ENCODE peak calls at places on chromosomes 16 and 17, in eight cellular contexts. One of them, this sample, is unnamed. For H3K4me1, the result is how much of the 10 kb centered on the place peaks cover.

GRCh38 chr17:70636517-70637133 is 467.3 kb downstream of the KCNJ2 start:
- DNase-seq in prostate gland: peak
- DNase-seq in HCT116: peak
- DNase-seq in breast epithelium: no peak
- DNase-seq in transverse colon: no peak
- DNase-seq in endothelial cell of umbilical vein: peak
- DNase-seq in K562: peak
- DNase-seq in vagina: no peak
- DNase-seq in this sample: no peak

GRCh38 chr17:50554201-50554600 is 6.3 kb upstream of the CACNA1G start:
- DNase-seq in breast epithelium: no peak
- DNase-seq in K562: no peak
- DNase-seq in transverse colon: no peak
- DNase-seq in HCT116: no peak
- DNase-seq in endothelial cell of umbilical vein: no peak
- DNase-seq in prostate gland: no peak
- DNase-seq in vagina: no peak
- DNase-seq in this sample: no peak

GRCh38 chr17:36950027-36950426 is 1.3 kb downstream of the AATF start:
- DNase-seq in prostate gland: no peak
- DNase-seq in breast epithelium: no peak
- DNase-seq in endothelial cell of umbilical vein: no peak
- DNase-seq in vagina: no peak
- DNase-seq in HCT116: no peak
- DNase-seq in transverse colon: no peak
- DNase-seq in K562: no peak
- DNase-seq in this sample: no peak

GRCh38 chr17:15240617-15241016 is 24.5 kb downstream of the PMP22 start:
- DNase-seq in endothelial cell of umbilical vein: no peak
- DNase-seq in prostate gland: no peak
- DNase-seq in transverse colon: no peak
- DNase-seq in K562: no peak
- DNase-seq in vagina: no peak
- DNase-seq in breast epithelium: no peak
- DNase-seq in HCT116: no peak
- DNase-seq in this sample: no peak

GRCh38 chr16:72427786-72428480 is 256.0 kb upstream of the PMFBP1 start:
- DNase-seq in K562: no peak
- DNase-seq in HCT116: no peak
- DNase-seq in endothelial cell of umbilical vein: no peak
- DNase-seq in breast epithelium: no peak
- DNase-seq in vagina: no peak
- DNase-seq in prostate gland: no peak
- DNase-seq in transverse colon: no peak
- DNase-seq in this sample: no peak

GRCh38 chr16:85390511-85391174 is 222.5 kb upstream of the GSE1 start:
- DNase-seq in prostate gland: peak
- DNase-seq in vagina: peak
- DNase-seq in HCT116: peak
- DNase-seq in K562: peak
- DNase-seq in breast epithelium: peak
- DNase-seq in transverse colon: peak
- DNase-seq in endothelial cell of umbilical vein: no peak
- DNase-seq in this sample: peak

GRCh38 chr16:49280022-49280741 is 1.5 kb downstream of the CBLN1 start:
- DNase-seq in transverse colon: no peak
- DNase-seq in K562: no peak
- DNase-seq in HCT116: no peak
- DNase-seq in endothelial cell of umbilical vein: no peak
- DNase-seq in breast epithelium: no peak
- DNase-seq in vagina: no peak
- DNase-seq in prostate gland: no peak
- DNase-seq in this sample: no peak

GRCh38 chr17:48995871-48996695 is 1.1 kb upstream of the IGF2BP1 start:
- DNase-seq in breast epithelium: no peak
- DNase-seq in HCT116: no peak
- DNase-seq in vagina: peak
- DNase-seq in endothelial cell of umbilical vein: peak
- DNase-seq in prostate gland: no peak
- DNase-seq in transverse colon: no peak
- DNase-seq in K562: peak
- DNase-seq in this sample: no peak

GRCh38 chr16:27461483-27462171 is 59.7 kb downstream of the IL21R start:
- DNase-seq in breast epithelium: no peak
- DNase-seq in HCT116: no peak
- DNase-seq in prostate gland: no peak
- DNase-seq in vagina: no peak
- DNase-seq in K562: no peak
- DNase-seq in transverse colon: no peak
- DNase-seq in endothelial cell of umbilical vein: peak
- DNase-seq in this sample: no peak

GRCh38 chr17:81868674-81869220 is 2.4 kb downstream of the ARHGDIA start:
- DNase-seq in K562: peak
- DNase-seq in HCT116: peak
- DNase-seq in prostate gland: no peak
- DNase-seq in breast epithelium: no peak
- DNase-seq in transverse colon: peak
- DNase-seq in vagina: peak
- DNase-seq in endothelial cell of umbilical vein: no peak
- DNase-seq in this sample: no peak

GRCh38 chr17:81869221-81870154 is 1.6 kb downstream of the ARHGDIA start:
- DNase-seq in transverse colon: peak
- DNase-seq in vagina: peak
- DNase-seq in endothelial cell of umbilical vein: peak
- DNase-seq in HCT116: no peak
- DNase-seq in K562: peak
- DNase-seq in breast epithelium: no peak
- DNase-seq in prostate gland: no peak
- DNase-seq in this sample: peak

GRCh38 chr17:81870978-81871386 is at the start of gene ARHGDIA:
- DNase-seq in vagina: no peak
- DNase-seq in prostate gland: no peak
- DNase-seq in K562: peak
- DNase-seq in transverse colon: no peak
- DNase-seq in HCT116: no peak
- DNase-seq in endothelial cell of umbilical vein: no peak
- DNase-seq in breast epithelium: no peak
- DNase-seq in this sample: peak

GRCh38 chr17:81870155-81870977 is 771 bp downstream of the ARHGDIA start:
- DNase-seq in prostate gland: no peak
- DNase-seq in K562: peak
- DNase-seq in endothelial cell of umbilical vein: peak
- DNase-seq in vagina: peak
- DNase-seq in breast epithelium: no peak
- DNase-seq in HCT116: no peak
- DNase-seq in transverse colon: peak
- DNase-seq in this sample: no peak

GRCh38 chr17:81871387-81872120 is 417 bp upstream of the ARHGDIA start:
- DNase-seq in HCT116: peak
- DNase-seq in K562: no peak
- DNase-seq in endothelial cell of umbilical vein: peak
- DNase-seq in vagina: peak
- DNase-seq in prostate gland: peak
- DNase-seq in breast epithelium: peak
- DNase-seq in transverse colon: peak
- DNase-seq in this sample: no peak
- TF ChIP-seq CTCF in HCT116: no peak
- TF ChIP-seq CTCF in K562: peak
- TF ChIP-seq CTCF in endothelial cell of umbilical vein: peak
- TF ChIP-seq CTCF in vagina: no peak
- TF ChIP-seq CTCF in prostate gland: peak
- TF ChIP-seq CTCF in breast epithelium: no peak
- TF ChIP-seq CTCF in transverse colon: no peak
- TF ChIP-seq CTCF in this sample: peak

GRCh38 chr16:70709961-70710360 is 24.1 kb upstream of the MTSS2 start:
- DNase-seq in vagina: no peak
- DNase-seq in transverse colon: no peak
- DNase-seq in HCT116: no peak
- DNase-seq in endothelial cell of umbilical vein: peak
- DNase-seq in breast epithelium: no peak
- DNase-seq in prostate gland: no peak
- DNase-seq in K562: no peak
- DNase-seq in this sample: no peak
- TF ChIP-seq POLR2AphosphoS5 in vagina: no peak
- TF ChIP-seq POLR2AphosphoS5 in transverse colon: no peak
- TF ChIP-seq POLR2AphosphoS5 in HCT116: no peak
- TF ChIP-seq POLR2AphosphoS5 in endothelial cell of umbilical vein: no peak
- TF ChIP-seq POLR2AphosphoS5 in breast epithelium: no peak
- TF ChIP-seq POLR2AphosphoS5 in prostate gland: no peak
- TF ChIP-seq POLR2AphosphoS5 in K562: no peak
- TF ChIP-seq POLR2AphosphoS5 in this sample: no peak

GRCh38 chr17:78498848-78499247 is 78.3 kb downstream of the DNAH17 start:
- DNase-seq in prostate gland: no peak
- DNase-seq in K562: no peak
- DNase-seq in vagina: no peak
- DNase-seq in breast epithelium: no peak
- DNase-seq in HCT116: no peak
- DNase-seq in endothelial cell of umbilical vein: no peak
- DNase-seq in transverse colon: no peak
- DNase-seq in this sample: no peak
- H3K4me1 ChIP-seq in prostate gland: under half
- H3K4me1 ChIP-seq in K562: under half
- H3K4me1 ChIP-seq in vagina: under half
- H3K4me1 ChIP-seq in breast epithelium: under half
- H3K4me1 ChIP-seq in HCT116: under half
- H3K4me1 ChIP-seq in endothelial cell of umbilical vein: under half
- H3K4me1 ChIP-seq in transverse colon: under half
- H3K4me1 ChIP-seq in this sample: under half

GRCh38 chr16:19717781-19718623 is at the start of the genes IQCK and KNOP1:
- DNase-seq in K562: peak
- DNase-seq in breast epithelium: peak
- DNase-seq in HCT116: peak
- DNase-seq in endothelial cell of umbilical vein: peak
- DNase-seq in transverse colon: peak
- DNase-seq in vagina: no peak
- DNase-seq in prostate gland: peak
- DNase-seq in this sample: peak
- TF ChIP-seq CTCF in K562: no peak
- TF ChIP-seq CTCF in breast epithelium: peak
- TF ChIP-seq CTCF in HCT116: no peak
- TF ChIP-seq CTCF in endothelial cell of umbilical vein: no peak
- TF ChIP-seq CTCF in transverse colon: no peak
- TF ChIP-seq CTCF in vagina: peak
- TF ChIP-seq CTCF in prostate gland: no peak
- TF ChIP-seq CTCF in this sample: no peak

GRCh38 chr16:47672475-47672874 is 211.3 kb downstream of the PHKB start:
- DNase-seq in HCT116: no peak
- DNase-seq in transverse colon: no peak
- DNase-seq in endothelial cell of umbilical vein: no peak
- DNase-seq in prostate gland: no peak
- DNase-seq in vagina: no peak
- DNase-seq in breast epithelium: no peak
- DNase-seq in K562: no peak
- DNase-seq in this sample: no peak
- TF ChIP-seq POLR2AphosphoS5 in HCT116: no peak
- TF ChIP-seq POLR2AphosphoS5 in transverse colon: no peak
- TF ChIP-seq POLR2AphosphoS5 in endothelial cell of umbilical vein: no peak
- TF ChIP-seq POLR2AphosphoS5 in prostate gland: no peak
- TF ChIP-seq POLR2AphosphoS5 in vagina: no peak
- TF ChIP-seq POLR2AphosphoS5 in breast epithelium: no peak
- TF ChIP-seq POLR2AphosphoS5 in K562: no peak
- TF ChIP-seq POLR2AphosphoS5 in this sample: no peak

GRCh38 chr16:10951016-10951415 is 6.7 kb downstream of the CLEC16A start:
- DNase-seq in HCT116: no peak
- DNase-seq in breast epithelium: no peak
- DNase-seq in transverse colon: no peak
- DNase-seq in prostate gland: no peak
- DNase-seq in K562: no peak
- DNase-seq in endothelial cell of umbilical vein: no peak
- DNase-seq in vagina: no peak
- DNase-seq in this sample: no peak
- H3K4me1 ChIP-seq in HCT116: under half
- H3K4me1 ChIP-seq in breast epithelium: under half
- H3K4me1 ChIP-seq in transverse colon: under half
- H3K4me1 ChIP-seq in prostate gland: under half
- H3K4me1 ChIP-seq in K562: under half
- H3K4me1 ChIP-seq in endothelial cell of umbilical vein: under half
- H3K4me1 ChIP-seq in vagina: under half
- H3K4me1 ChIP-seq in this sample: under half